ENCODE peak calls at places on chromosomes 7 and 10, in nine cellular contexts. One of them, this sample, is unnamed.

GRCh38 chr7:2738110-2738509 is 50.1 kb downstream of the AMZ1 start:
- DNase-seq in AG20443: no peak
- DNase-seq in HTR-8/SVneo: no peak
- DNase-seq in activated T-cell treated with anti-CD3 and anti-CD28 coated beads for 24 hours: no peak
- DNase-seq in fibroblast of mammary gland: peak
- DNase-seq in nephron progenitor cell: no peak
- DNase-seq in cardiac septum: peak
- DNase-seq in activated CD4-positive, alpha-beta T cell treated with anti-CD3 and anti-CD28 coated beads, Interleukin-2, amount 10 ng/mL, durations not matched to agents 24 days and 14 days: no peak
- DNase-seq in AG09309: no peak
- DNase-seq in this sample: peak

GRCh38 chr7:37765872-37766525 is 82.4 kb upstream of the NME8 start:
- DNase-seq in AG20443: no peak
- DNase-seq in HTR-8/SVneo: no peak
- DNase-seq in activated T-cell treated with anti-CD3 and anti-CD28 coated beads for 24 hours: no peak
- DNase-seq in fibroblast of mammary gland: no peak
- DNase-seq in nephron progenitor cell: no peak
- DNase-seq in cardiac septum: no peak
- DNase-seq in activated CD4-positive, alpha-beta T cell treated with anti-CD3 and anti-CD28 coated beads, Interleukin-2, amount 10 ng/mL, durations not matched to agents 24 days and 14 days: peak
- DNase-seq in AG09309: no peak
- DNase-seq in this sample: no peak

GRCh38 chr7:151091431-151091830 is 5.2 kb downstream of the AGAP3 start:
- DNase-seq in AG20443: no peak
- DNase-seq in HTR-8/SVneo: no peak
- DNase-seq in activated T-cell treated with anti-CD3 and anti-CD28 coated beads for 24 hours: no peak
- DNase-seq in fibroblast of mammary gland: peak
- DNase-seq in nephron progenitor cell: no peak
- DNase-seq in cardiac septum: no peak
- DNase-seq in activated CD4-positive, alpha-beta T cell treated with anti-CD3 and anti-CD28 coated beads, Interleukin-2, amount 10 ng/mL, durations not matched to agents 24 days and 14 days: peak
- DNase-seq in AG09309: no peak
- DNase-seq in this sample: no peak

GRCh38 chr10:14687340-14687739 is 87.4 kb downstream of the FAM107B start:
- DNase-seq in AG20443: no peak
- DNase-seq in HTR-8/SVneo: no peak
- DNase-seq in activated T-cell treated with anti-CD3 and anti-CD28 coated beads for 24 hours: no peak
- DNase-seq in fibroblast of mammary gland: no peak
- DNase-seq in nephron progenitor cell: no peak
- DNase-seq in cardiac septum: no peak
- DNase-seq in activated CD4-positive, alpha-beta T cell treated with anti-CD3 and anti-CD28 coated beads, Interleukin-2, amount 10 ng/mL, durations not matched to agents 24 days and 14 days: no peak
- DNase-seq in AG09309: no peak
- DNase-seq in this sample: no peak

GRCh38 chr10:60441515-60441914 is 51.8 kb upstream of the ANK3 start:
- DNase-seq in AG20443: no peak
- DNase-seq in HTR-8/SVneo: no peak
- DNase-seq in activated T-cell treated with anti-CD3 and anti-CD28 coated beads for 24 hours: no peak
- DNase-seq in fibroblast of mammary gland: peak
- DNase-seq in nephron progenitor cell: no peak
- DNase-seq in cardiac septum: no peak
- DNase-seq in activated CD4-positive, alpha-beta T cell treated with anti-CD3 and anti-CD28 coated beads, Interleukin-2, amount 10 ng/mL, durations not matched to agents 24 days and 14 days: no peak
- DNase-seq in AG09309: no peak
- DNase-seq in this sample: no peak

GRCh38 chr7:138934861-138935260 is 46.3 kb downstream of the KIAA1549 start:
- DNase-seq in AG20443: peak
- DNase-seq in HTR-8/SVneo: peak
- DNase-seq in activated T-cell treated with anti-CD3 and anti-CD28 coated beads for 24 hours: no peak
- DNase-seq in fibroblast of mammary gland: peak
- DNase-seq in nephron progenitor cell: no peak
- DNase-seq in cardiac septum: no peak
- DNase-seq in activated CD4-positive, alpha-beta T cell treated with anti-CD3 and anti-CD28 coated beads, Interleukin-2, amount 10 ng/mL, durations not matched to agents 24 days and 14 days: no peak
- DNase-seq in AG09309: no peak
- DNase-seq in this sample: no peak

GRCh38 chr10:130378556-130379400 is 242.6 kb downstream of the GLRX3 start:
- DNase-seq in AG20443: no peak
- DNase-seq in HTR-8/SVneo: no peak
- DNase-seq in activated T-cell treated with anti-CD3 and anti-CD28 coated beads for 24 hours: no peak
- DNase-seq in fibroblast of mammary gland: no peak
- DNase-seq in nephron progenitor cell: no peak
- DNase-seq in cardiac septum: peak
- DNase-seq in activated CD4-positive, alpha-beta T cell treated with anti-CD3 and anti-CD28 coated beads, Interleukin-2, amount 10 ng/mL, durations not matched to agents 24 days and 14 days: no peak
- DNase-seq in AG09309: no peak
- DNase-seq in this sample: no peak

GRCh38 chr7:116521046-116521664 is 3.7 kb upstream of the CAV1 start:
- DNase-seq in AG20443: no peak
- DNase-seq in HTR-8/SVneo: no peak
- DNase-seq in activated T-cell treated with anti-CD3 and anti-CD28 coated beads for 24 hours: no peak
- DNase-seq in fibroblast of mammary gland: peak
- DNase-seq in nephron progenitor cell: no peak
- DNase-seq in cardiac septum: no peak
- DNase-seq in activated CD4-positive, alpha-beta T cell treated with anti-CD3 and anti-CD28 coated beads, Interleukin-2, amount 10 ng/mL, durations not matched to agents 24 days and 14 days: peak
- DNase-seq in AG09309: no peak
- DNase-seq in this sample: no peak

GRCh38 chr7:40979296-40979695 is 723.6 kb downstream of the INHBA start:
- DNase-seq in AG20443: no peak
- DNase-seq in HTR-8/SVneo: no peak
- DNase-seq in activated T-cell treated with anti-CD3 and anti-CD28 coated beads for 24 hours: no peak
- DNase-seq in fibroblast of mammary gland: no peak
- DNase-seq in nephron progenitor cell: no peak
- DNase-seq in cardiac septum: no peak
- DNase-seq in activated CD4-positive, alpha-beta T cell treated with anti-CD3 and anti-CD28 coated beads, Interleukin-2, amount 10 ng/mL, durations not matched to agents 24 days and 14 days: no peak
- DNase-seq in AG09309: no peak
- DNase-seq in this sample: no peak

GRCh38 chr10:80509403-80510161 is 28.1 kb upstream of the SH2D4B start:
- DNase-seq in AG20443: no peak
- DNase-seq in HTR-8/SVneo: peak
- DNase-seq in activated T-cell treated with anti-CD3 and anti-CD28 coated beads for 24 hours: no peak
- DNase-seq in fibroblast of mammary gland: peak
- DNase-seq in nephron progenitor cell: no peak
- DNase-seq in cardiac septum: peak
- DNase-seq in activated CD4-positive, alpha-beta T cell treated with anti-CD3 and anti-CD28 coated beads, Interleukin-2, amount 10 ng/mL, durations not matched to agents 24 days and 14 days: no peak
- DNase-seq in AG09309: no peak
- DNase-seq in this sample: no peak

This sample was measured in left lobe of liver.